ENCODE peak calls at places on chromosomes 12 and 14, in five cellular contexts. G is A549; W is aorta; Z is suprapubic skin; F is CD8-positive, alpha-beta T cell. V is an unnamed sample. For H3K4me1, the result is how much of the 10 kb centered on the place peaks cover.

GRCh38 chr12:121894633-121895032 is 6.0 kb downstream of the PSMD9 start:
- DNase-seq in Z (no peak), W (no peak), G (peak), F (no peak), V (peak)

GRCh38 chr12:57611116-57611809 is at the start of gene ARHGEF25:
- DNase-seq in W (peak), F (peak), G (peak), Z (peak), V (peak)

GRCh38 chr12:55965941-55966407 is at the start of gene PMEL:
- DNase-seq in Z (no peak), F (no peak), W (no peak), G (no peak), V (no peak)

GRCh38 chr12:78914859-78915331 is 50.3 kb downstream of the SYT1 start:
- DNase-seq in W (no peak), Z (no peak), F (no peak), G (no peak), V (no peak)

GRCh38 chr12:125797421-125798175 is 732.4 kb downstream of the AACS start:
- DNase-seq in G (peak), W (no peak), Z (no peak), F (no peak), V (no peak)

GRCh38 chr12:6684609-6685008 is 4.6 kb downstream of the ZNF384 start:
- DNase-seq in Z (no peak), W (no peak), F (peak), G (peak), V (no peak)

GRCh38 chr12:78698747-78699146 is 165.8 kb upstream of the SYT1 start:
- DNase-seq in Z (no peak), F (no peak), W (no peak), G (peak), V (no peak)

GRCh38 chr12:63941879-63942278 is 97.4 kb downstream of the SRGAP1 start:
- DNase-seq in Z (no peak), F (no peak), W (no peak), G (no peak), V (no peak)

GRCh38 chr14:89621009-89621421 is 204.0 kb upstream of the FOXN3 start:
- DNase-seq in F (peak), Z (no peak), G (no peak), W (no peak), V (no peak)

GRCh38 chr14:86826641-86827040 is 1166.3 kb downstream of the GALC start:
- DNase-seq in G (no peak), Z (no peak), F (no peak), W (no peak), V (no peak)

GRCh38 chr12:123444396-123445026 is 8.0 kb upstream of the RILPL2 start:
- DNase-seq in W (no peak), Z (no peak), G (peak), F (no peak), V (no peak)

GRCh38 chr12:96195845-96196451 is 1.8 kb downstream of the ELK3 start:
- DNase-seq in F (peak), W (no peak), G (peak), Z (no peak), V (peak)

GRCh38 chr14:49585803-49586672 is at the start of gene RPS29:
- DNase-seq in Z (peak), F (peak), W (peak), G (peak), V (peak)

GRCh38 chr12:6276936-6277615 is 33.4 kb upstream of the PLEKHG6 start:
- DNase-seq in W (no peak), Z (no peak), G (peak), F (no peak), V (no peak)

DNA sequence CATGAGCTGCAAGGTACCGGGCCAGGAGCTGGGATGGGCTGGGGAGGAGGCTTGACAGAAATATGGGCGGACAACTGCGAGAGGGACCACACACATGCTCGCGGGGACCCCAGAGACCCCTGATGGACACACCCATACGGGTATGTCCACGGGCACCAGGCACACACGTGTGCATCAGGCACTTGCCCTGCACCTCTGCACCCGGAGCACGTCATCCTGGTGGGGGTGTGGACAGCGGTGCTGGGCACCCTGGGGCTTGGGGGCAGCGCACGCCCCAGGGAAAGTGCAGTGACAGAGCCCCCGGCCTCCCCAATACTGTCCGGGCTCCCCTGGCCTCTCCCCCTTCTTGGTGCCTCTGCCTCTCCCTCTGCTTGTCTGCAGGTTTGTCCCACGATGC is 1.7 kb upstream of the CRIP1 start:
- DNase-seq in G (no peak), W (no peak), F (no peak), Z (no peak), V (no peak)
- H3K4me1 ChIP-seq in G (half or more), W (under half), F (half or more), Z (half or more), V (under half)

GRCh38 chr14:50657753-50658152 is 10.4 kb downstream of the SAV1 start:
- DNase-seq in Z (no peak), F (no peak), G (no peak), W (no peak), V (no peak)
- H3K4me3 ChIP-seq in Z (peak), F (no peak), G (no peak), W (peak), V (peak)

DNA sequence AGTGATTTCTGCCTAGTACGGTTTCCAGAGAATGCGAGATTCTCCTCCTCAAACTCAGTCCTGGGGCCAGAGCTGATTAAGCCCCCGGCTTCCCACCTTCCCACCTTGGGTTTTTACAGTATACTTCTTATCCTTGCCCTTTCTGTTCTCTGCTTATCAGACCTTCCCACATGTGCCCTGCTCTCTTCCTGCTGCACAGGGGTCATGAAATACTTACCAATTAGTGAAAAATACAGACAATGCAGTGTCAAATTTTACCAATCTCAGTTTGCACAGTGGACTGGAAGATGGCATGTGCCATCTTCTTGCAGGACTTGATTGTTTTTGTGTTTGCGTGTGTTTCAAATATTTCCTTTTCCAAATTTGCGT is 14.7 kb downstream of the SUSD6 start:
- DNase-seq in W (no peak), F (no peak), Z (no peak), G (no peak), V (no peak)
- H3K27ac ChIP-seq in W (no peak), F (peak), Z (no peak), G (no peak), V (no peak)

GRCh38 chr12:25975179-25975578 is 16.7 kb downstream of the RASSF8 start:
- DNase-seq in W (no peak), F (no peak), G (no peak), Z (no peak), V (no peak)
- H3K4me1 ChIP-seq in W (under half), F (under half), G (under half), Z (under half), V (under half)

DNA sequence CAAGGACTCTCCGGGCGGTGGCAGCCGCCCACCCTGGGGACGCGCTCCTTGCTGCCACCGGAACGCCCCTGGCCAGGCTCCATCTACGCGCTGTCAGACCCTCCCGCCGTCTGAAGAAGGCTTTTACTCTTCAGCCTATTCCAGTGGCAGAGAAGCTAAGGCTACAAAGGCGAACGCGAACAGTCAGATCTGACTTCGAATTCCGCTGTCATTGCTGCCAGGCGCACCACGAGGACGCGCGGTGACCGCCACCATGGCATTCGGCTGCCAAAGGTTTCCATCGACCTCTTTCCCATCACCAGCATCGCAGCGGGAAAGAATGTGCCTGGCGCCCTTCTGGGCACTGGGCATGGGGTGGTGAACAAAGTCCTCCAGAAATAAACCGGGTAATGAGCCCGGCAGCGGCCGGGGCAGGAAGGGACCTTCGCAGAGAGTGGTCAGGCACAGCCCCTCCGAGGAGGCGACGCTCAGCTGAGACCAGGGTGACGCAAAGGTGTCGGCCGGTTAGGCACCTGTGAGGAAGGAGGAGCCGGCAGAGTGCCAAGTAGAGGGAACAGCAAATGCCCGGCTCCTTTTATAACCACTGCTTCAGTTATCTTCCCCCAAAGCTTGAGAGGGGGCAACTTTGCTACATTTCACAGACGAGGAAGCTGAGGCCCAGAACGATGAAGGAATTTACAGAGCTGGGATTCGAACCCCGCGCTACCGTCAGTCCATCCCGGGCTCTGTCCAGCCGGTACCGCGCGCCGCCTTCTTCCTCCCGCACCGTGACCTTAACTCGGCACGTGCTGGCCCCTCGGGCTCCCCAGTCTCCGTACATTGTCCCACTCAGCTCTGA is 1.9 kb upstream of the RFX4 start:
- DNase-seq in Z (no peak), F (no peak), G (no peak), W (no peak), V (no peak)
- H3K4me3 ChIP-seq in Z (peak), F (no peak), G (peak), W (peak), V (peak)

GRCh38 chr12:92912672-92913071 is 16.4 kb downstream of the EEA1 start:
- DNase-seq in G (no peak), Z (no peak), F (no peak), W (no peak), V (no peak)
- H3K27ac ChIP-seq in G (no peak), Z (peak), F (no peak), W (no peak), V (no peak)

GRCh38 chr14:79017561-79017960 is 847.4 kb downstream of the NRXN3 start:
- DNase-seq in W (no peak), Z (no peak), G (no peak), F (no peak), V (no peak)
- H3K4me1 ChIP-seq in W (under half), Z (under half), G (under half), F (under half), V (under half)

GRCh38 chr12:29216797-29217583 is 67.9 kb downstream of the FAR2 start:
- DNase-seq in F (no peak), W (no peak), Z (no peak), G (no peak), V (no peak)
- H3K4me3 ChIP-seq in F (no peak), W (no peak), Z (no peak), G (no peak), V (no peak)

V was measured in right cardiac atrium.